ENCODE peak calls at places on chromosomes 12 and 14, in nine cellular contexts. N is body of pancreas, I is uterus, L is neural progenitor cell, Z is PC-9, H is AG04450, D is heart right ventricle, E is A673, W is dorsolateral prefrontal cortex. J is an unnamed sample.

GRCh38 chr12:94545937-94546771 is 86.5 kb upstream of the CEP83 start:
- DNase-seq in N (peak; percentile 64), I (peak; percentile 24), L (peak; percentile 82), Z (peak; percentile 56), H (peak; percentile 30), D (peak; percentile 42), E (peak; percentile 40), W (peak; percentile 44), J (peak; percentile 68)

GRCh38 chr12:89470741-89471504 is 53.7 kb downstream of the GALNT4 start:
- DNase-seq in N (no peak), I (no peak), L (peak; percentile 61), Z (no peak), H (no peak), D (no peak), E (peak; percentile 73), W (no peak), J (no peak)

GRCh38 chr14:54667764-54668163 is 100.8 kb downstream of the SAMD4A start:
- DNase-seq in N (no peak), I (no peak), L (no peak), Z (no peak), H (no peak), D (no peak), E (no peak), W (no peak), J (no peak)

GRCh38 chr12:114481200-114481535 is 75.2 kb upstream of the TBX5 start:
- DNase-seq in N (no peak), I (no peak), L (peak; percentile 38), Z (no peak), H (no peak), D (no peak), E (no peak), W (no peak), J (no peak)

GRCh38 chr14:92105845-92106094 is 612 bp downstream of the ATXN3 start:
- DNase-seq in N (peak; percentile 55), I (peak; percentile 55), L (no peak), Z (no peak), H (no peak), D (peak; percentile 72), E (peak; percentile 55), W (no peak), J (peak; percentile 51)

GRCh38 chr14:104723651-104724406 is at the start of gene ADSS1:
- DNase-seq in N (peak; percentile 67), I (peak; percentile 56), L (peak; percentile 84), Z (peak; percentile 58), H (no peak), D (peak; percentile 81), E (no peak), W (no peak), J (peak; percentile 65)

GRCh38 chr14:68141531-68142088 is 322.0 kb downstream of the RAD51B start:
- DNase-seq in N (no peak), I (no peak), L (no peak), Z (peak; percentile 37), H (no peak), D (no peak), E (no peak), W (no peak), J (no peak)

GRCh38 chr12:31890295-31891285 is 68.6 kb upstream of the RESF1 start:
- DNase-seq in N (no peak), I (no peak), L (no peak), Z (no peak), H (no peak), D (no peak), E (no peak), W (no peak), J (no peak)

GRCh38 chr12:98645572-98646067 is 530 bp downstream of the APAF1 start:
- DNase-seq in N (peak; percentile 10), I (no peak), L (peak; percentile 53), Z (peak; percentile 23), H (no peak), D (peak; percentile 25), E (peak; percentile 31), W (peak; percentile 13), J (peak; percentile 33)

GRCh38 chr14:29805415-29806123 is 122.1 kb downstream of the PRKD1 start:
- DNase-seq in N (peak; percentile 79), I (peak; percentile 45), L (no peak), Z (peak; percentile 3), H (peak; percentile 86), D (peak; percentile 33), E (peak; percentile 86), W (no peak), J (peak; percentile 62)

GRCh38 chr14:32513571-32514009 is 184.5 kb downstream of the AKAP6 start:
- DNase-seq in N (no peak), I (no peak), L (no peak), Z (no peak), H (no peak), D (no peak), E (peak; percentile 3), W (no peak), J (no peak)

GRCh38 chr12:56079729-56080555 is at the start of gene ERBB3:
- DNase-seq in N (peak; percentile 92), I (peak; percentile 76), L (peak; percentile 78), Z (peak; percentile 92), H (peak; percentile 42), D (peak; percentile 32), E (peak; percentile 83), W (peak; percentile 77), J (peak; percentile 85)

GRCh38 chr14:22410497-22410896 is 178.5 kb downstream of the DAD1 start:
- DNase-seq in N (no peak), I (no peak), L (no peak), Z (no peak), H (no peak), D (no peak), E (no peak), W (no peak), J (no peak)

GRCh38 chr12:115857160-115857920 is 420.2 kb downstream of the MED13L start:
- DNase-seq in N (no peak), I (no peak), L (no peak), Z (no peak), H (no peak), D (no peak), E (no peak), W (no peak), J (no peak)

DNA sequence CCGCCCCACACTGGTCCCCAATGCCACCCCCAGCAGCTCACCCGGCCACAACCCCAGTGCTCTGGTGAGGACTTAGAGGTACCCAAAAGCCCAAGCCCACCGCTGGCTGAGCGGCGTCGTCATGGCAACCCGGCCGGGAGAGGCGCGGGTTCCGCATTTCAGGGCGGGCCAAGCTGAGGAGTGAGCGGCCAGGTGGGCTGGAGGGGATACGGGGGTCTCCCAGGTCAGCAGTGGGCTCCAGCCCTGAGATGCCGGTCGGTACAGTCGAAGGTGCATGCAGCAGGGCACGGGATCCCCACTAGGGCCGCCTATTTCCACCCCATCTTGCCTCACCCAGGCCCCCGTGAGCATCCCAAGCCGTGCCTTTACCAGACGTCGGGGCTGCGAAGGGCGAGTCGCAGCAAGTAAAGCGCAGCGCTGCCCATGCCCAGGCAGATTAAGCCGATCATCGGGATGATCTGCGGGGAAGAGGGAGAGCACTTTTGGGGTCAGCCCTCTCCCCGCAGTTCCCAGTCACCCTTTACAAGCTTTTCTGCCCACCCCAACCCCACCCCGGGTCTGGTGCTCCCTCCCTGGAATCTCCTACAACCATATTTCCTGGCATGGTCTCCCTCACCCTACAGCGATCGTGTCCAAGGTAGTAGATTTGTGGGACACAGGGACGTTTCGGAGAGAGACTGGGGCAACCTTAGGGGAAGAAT is 6.9 kb downstream of the SHMT2 start:
- DNase-seq in N (no peak), I (no peak), L (peak; percentile 84), Z (no peak), H (no peak), D (no peak), E (no peak), W (no peak), J (no peak)
- H3K27me3 ChIP-seq in N (no peaks in the 10 kb centered on the region), I (peaks cover 16% of the 10 kb centered on the region), L (peaks cover 68% of the 10 kb centered on the region), Z (peaks cover 18% of the 10 kb centered on the region), H (peaks cover 5% of the 10 kb centered on the region), D (peaks cover 38% of the 10 kb centered on the region), E (peaks cover 6% of the 10 kb centered on the region), W (peaks cover 9% of the 10 kb centered on the region), J (peaks cover 4% of the 10 kb centered on the region)

DNA sequence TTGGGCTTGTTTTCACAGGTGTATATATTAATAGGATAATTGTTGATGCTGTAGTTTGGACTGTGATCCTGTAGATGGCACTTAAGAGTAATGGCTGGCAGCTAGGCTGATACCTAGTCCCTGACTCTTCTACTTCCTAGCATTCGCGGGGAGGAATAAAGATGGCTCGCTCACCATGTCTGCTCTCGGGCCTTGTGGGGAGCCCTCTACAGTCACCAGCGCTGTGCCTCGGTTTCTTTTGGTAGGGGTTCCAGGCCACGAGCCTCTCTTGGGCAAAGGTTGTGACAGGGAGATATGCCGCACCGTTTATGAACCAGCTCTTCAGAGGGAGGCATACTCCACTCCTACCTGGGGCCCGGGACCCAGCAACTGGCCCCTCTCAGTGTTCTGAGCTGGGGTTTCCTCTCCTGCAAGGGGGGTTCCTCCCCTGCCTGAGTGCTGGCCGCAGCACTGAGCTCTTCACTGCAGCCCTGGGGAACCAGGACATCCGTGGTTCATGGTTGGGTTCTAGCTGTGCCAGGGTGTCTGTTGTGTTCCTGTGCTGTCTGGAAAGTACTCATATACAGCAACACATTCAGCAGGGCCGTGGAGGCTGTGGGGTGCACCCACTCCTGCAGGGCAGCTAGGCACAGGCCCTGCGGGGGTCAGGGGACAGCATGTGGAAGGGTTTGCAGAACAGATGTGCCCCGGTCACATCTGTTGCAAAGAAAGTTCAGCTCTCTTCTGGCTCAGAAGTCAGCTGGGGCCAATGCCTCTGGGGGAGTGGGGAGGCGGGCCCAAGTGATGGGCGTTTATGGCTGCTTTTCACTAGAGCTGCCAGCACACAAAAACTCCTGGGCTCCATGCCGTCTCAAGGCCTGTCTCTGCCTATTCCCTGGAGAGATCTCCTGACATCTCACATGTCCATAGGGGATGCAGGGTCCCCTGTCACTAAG is 147.9 kb downstream of the PPFIA2 start:
- DNase-seq in N (no peak), I (no peak), L (peak; percentile 33), Z (no peak), H (no peak), D (no peak), E (peak; percentile 18), W (no peak), J (no peak)
- TF ChIP-seq CTCF in N (peak; percentile 17), I (no peak), L (peak; percentile 49), Z (peak; percentile 60), H (peak; percentile 26), D (peak; percentile 29), E (peak; percentile 47), W (no peak), J (no peak)

GRCh38 chr14:101481557-101481956 is 79.7 kb upstream of the DIO3 start:
- DNase-seq in N (no peak), I (peak; percentile 24), L (no peak), Z (no peak), H (no peak), D (no peak), E (no peak), W (no peak), J (no peak)
- H3K27ac ChIP-seq in N (no peak overlapping the region), I (no peak overlapping the region), L (no peak overlapping the region), Z (peak overlapping the region; percentile 89), H (no peak overlapping the region), D (no peak overlapping the region), E (no peak overlapping the region), W (no peak overlapping the region), J (no peak overlapping the region)

DNA sequence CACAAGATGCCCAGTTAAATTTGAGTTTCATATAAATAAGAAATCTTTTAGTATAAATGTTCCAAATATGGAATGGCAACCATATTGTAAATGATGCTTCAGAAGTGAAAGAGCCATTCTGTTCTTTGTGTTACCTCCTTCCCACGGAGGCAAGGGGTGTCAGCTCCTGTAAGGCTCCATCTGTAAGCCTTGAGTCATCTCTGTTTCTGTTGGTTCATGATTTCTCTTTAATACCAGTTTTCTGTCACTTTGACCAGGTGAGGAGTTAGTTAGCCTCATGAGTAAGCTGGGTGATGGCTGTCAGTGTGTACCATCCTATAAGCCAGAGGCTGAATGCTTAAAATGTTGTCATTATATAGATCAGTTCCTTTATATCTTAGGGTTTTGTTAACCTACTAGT is 61.9 kb downstream of the TMEM30B start:
- DNase-seq in N (no peak), I (no peak), L (no peak), Z (no peak), H (no peak), D (no peak), E (no peak), W (no peak), J (no peak)
- H3K27me3 ChIP-seq in N (no peaks in the 10 kb centered on the region), I (no peaks in the 10 kb centered on the region), L (no peaks in the 10 kb centered on the region), Z (peaks cover 4% of the 10 kb centered on the region), H (no peaks in the 10 kb centered on the region), D (peaks cover 14% of the 10 kb centered on the region), E (no peaks in the 10 kb centered on the region), W (no peaks in the 10 kb centered on the region), J (no peaks in the 10 kb centered on the region)